ENCODE peak calls at places on chromosomes 13 and 19, in five cellular contexts. R is foreskin fibroblast; B is activated naive CD4-positive, alpha-beta T cell treated with anti-CD3 and anti-CD28 coated beads, Interleukin-2, amount 10 ng/mL, durations not matched to agents 7 days and 5 days; U is stimulated activated CD4-positive, alpha-beta T cell treated with anti-CD3 and anti-CD28 coated beads, Interleukin-1b, Interleukin-23, amount 100 ng/mL, for 24 hours; J is NCI-H1092. H is an unnamed sample.

GRCh38 chr19:902446-903226 is 9.4 kb downstream of the RNU6-9 start:
- DNase-seq in R (no peak), B (no peak), U (no peak), J (no peak), H (no peak)

GRCh38 chr19:48933382-48933932 is at the start of gene DHDH:
- DNase-seq in R (peak), B (peak), U (peak), J (peak), H (peak)

GRCh38 chr13:79194727-79195126 is 211.3 kb downstream of the RBM26 start:
- DNase-seq in R (no peak), B (no peak), U (no peak), J (no peak), H (no peak)

GRCh38 chr13:51645154-51645650 is 60.9 kb downstream of the WDFY2 start:
- DNase-seq in R (peak), B (peak), U (no peak), J (no peak), H (peak)

GRCh38 chr19:11581740-11582139 is 4.3 kb upstream of the ACP5 start:
- DNase-seq in R (no peak), B (peak), U (no peak), J (no peak), H (peak)

GRCh38 chr13:72379581-72379980 is 347.8 kb downstream of the MZT1 start:
- DNase-seq in R (no peak), B (no peak), U (no peak), J (no peak), H (peak)

GRCh38 chr13:109383683-109384082 is 402.7 kb downstream of the IRS2 start:
- DNase-seq in R (peak), B (no peak), U (no peak), J (no peak), H (peak)

GRCh38 chr19:54478677-54479266 is 5.7 kb upstream of the CDC42EP5 start:
- DNase-seq in R (no peak), B (peak), U (no peak), J (peak), H (no peak)

GRCh38 chr19:1489463-1489971 is 633 bp downstream of the PCSK4 start:
- DNase-seq in R (no peak), B (peak), U (no peak), J (no peak), H (no peak)

GRCh38 chr13:31850041-31850440 is 110.7 kb downstream of the RXFP2 start:
- DNase-seq in R (no peak), B (no peak), U (no peak), J (no peak), H (no peak)

GRCh38 chr19:48623556-48624066 is 4.3 kb downstream of the SPHK2 start:
- DNase-seq in R (no peak), B (peak), U (no peak), J (no peak), H (no peak)

GRCh38 chr13:114105351-114106225 is 26.8 kb downstream of the RASA3 start:
- DNase-seq in R (peak), B (no peak), U (no peak), J (no peak), H (no peak)

GRCh38 chr19:2337329-2337707 is 8.8 kb downstream of the SPPL2B start:
- DNase-seq in R (peak), B (no peak), U (no peak), J (no peak), H (peak)

GRCh38 chr19:44876930-44877530 is 14.0 kb upstream of the TOMM40 start:
- DNase-seq in R (no peak), B (no peak), U (no peak), J (peak), H (no peak)

GRCh38 chr13:80605007-80605406 is 264.1 kb upstream of the SPRY2 start:
- DNase-seq in R (no peak), B (no peak), U (no peak), J (no peak), H (no peak)

GRCh38 chr19:39802958-39803357 is 24.3 kb downstream of the LEUTX start:
- DNase-seq in R (no peak), B (no peak), U (no peak), J (no peak), H (no peak)

GRCh38 chr19:10102787-10103236 is 334 bp upstream of the ANGPTL6 start:
- DNase-seq in R (no peak), B (no peak), U (no peak), J (no peak), H (no peak)

GRCh38 chr19:7771072-7771471 is 8.0 kb downstream of the CLEC4M start:
- DNase-seq in R (no peak), B (no peak), U (no peak), J (no peak), H (no peak)

GRCh38 chr19:48255376-48256303 is at the start of gene CARD8:
- DNase-seq in R (peak), B (peak), U (peak), J (peak), H (peak)

GRCh38 chr13:30319703-30320102 is 12.4 kb upstream of the KATNAL1 start:
- DNase-seq in R (no peak), B (no peak), U (no peak), J (no peak), H (no peak)

GRCh38 chr19:38266981-38267597 is 2.7 kb downstream of the SPINT2 start:
- DNase-seq in R (no peak), B (no peak), U (no peak), J (no peak), H (peak)

GRCh38 chr19:33392341-33393285 is 19.1 kb downstream of the CEBPG start:
- DNase-seq in R (no peak), B (no peak), U (no peak), J (peak), H (no peak)

GRCh38 chr19:36837525-36837901 is 674 bp downstream of the ZNF790 start:
- DNase-seq in R (no peak), B (no peak), U (no peak), J (no peak), H (peak)

GRCh38 chr19:3404324-3405260 is 38.2 kb downstream of the NFIC start:
- DNase-seq in R (peak), B (no peak), U (no peak), J (no peak), H (peak)

GRCh38 chr19:14505488-14506239 is 9.7 kb upstream of the GIPC1 start:
- DNase-seq in R (peak), B (peak), U (peak), J (no peak), H (peak)

GRCh38 chr13:94344126-94344863 is 135.2 kb downstream of the DCT start:
- DNase-seq in R (peak), B (no peak), U (no peak), J (no peak), H (peak)

GRCh38 chr19:16249826-16250434 is 52.2 kb downstream of the AP1M1 start:
- DNase-seq in R (peak), B (no peak), U (no peak), J (no peak), H (no peak)

GRCh38 chr13:94192576-94192975 is 286.9 kb downstream of the DCT start:
- DNase-seq in R (no peak), B (no peak), U (no peak), J (peak), H (peak)

GRCh38 chr19:23287620-23288019 is 37.4 kb upstream of the ZNF724 start:
- DNase-seq in R (no peak), B (no peak), U (no peak), J (no peak), H (no peak)

GRCh38 chr19:5314012-5314906 is 26.4 kb downstream of the PTPRS start:
- DNase-seq in R (peak), B (no peak), U (no peak), J (no peak), H (no peak)

GRCh38 chr19:33040994-33041827 is 23.5 kb downstream of the RHPN2 start:
- DNase-seq in R (peak), B (no peak), U (no peak), J (no peak), H (no peak)

GRCh38 chr13:104831823-104832222 is 1703.6 kb downstream of the EFNB2 start:
- DNase-seq in R (no peak), B (no peak), U (no peak), J (no peak), H (no peak)

GRCh38 chr19:19651076-19651475 is 7.6 kb upstream of the GMIP start:
- DNase-seq in R (no peak), B (no peak), U (no peak), J (no peak), H (no peak)

H was measured in brain microvascular endothelial cell.